ENCODE peak calls at places on chromosomes 6 and 20, in nine cellular contexts. Q is stimulated activated CD8-positive, alpha-beta memory T cell treated with anti-CD3 and anti-CD28 coated beads, Interleukin-15, amount 100 ng/mL, for 4 hours; N is mesothelial cell of epicardium; T is fibroblast of the conjunctiva; B is AG04449; Y is germinal center; L is stimulated activated CD4-positive, alpha-beta T cell treated with anti-CD3 and anti-CD28 coated beads, Interleukin-15, amount 100 ng/mL, for 1 hour; C is PC-9; M is activated gamma-delta T cell treated with Interleukin-2 at 50 U/mL for 16 hours. H is an unnamed sample.

GRCh38 chr6:90860822-90861601 is 274.1 kb upstream of the MAP3K7 start:
- DNase-seq in Q (no peak), N (no peak), T (no peak), B (no peak), Y (no peak), L (no peak), C (no peak), M (no peak), H (no peak)

GRCh38 chr6:28003661-28004060 is 46.6 kb downstream of the OR2B6 start:
- DNase-seq in Q (no peak), N (no peak), T (no peak), B (no peak), Y (no peak), L (no peak), C (no peak), M (no peak), H (no peak)

GRCh38 chr20:22846829-22847228 is 188.3 kb upstream of the SSTR4 start:
- DNase-seq in Q (no peak), N (no peak), T (no peak), B (no peak), Y (no peak), L (no peak), C (no peak), M (no peak), H (no peak)

GRCh38 chr6:157510329-157511188 is 129.6 kb downstream of the ZDHHC14 start:
- DNase-seq in Q (no peak), N (no peak), T (no peak), B (no peak), Y (peak), L (no peak), C (no peak), M (no peak), H (no peak)

GRCh38 chr6:1055015-1055921 is 256.6 kb upstream of the FOXQ1 start:
- DNase-seq in Q (no peak), N (no peak), T (no peak), B (no peak), Y (no peak), L (no peak), C (no peak), M (no peak), H (no peak)

GRCh38 chr20:19512886-19513285 is 245.2 kb upstream of the RIN2 start:
- DNase-seq in Q (no peak), N (no peak), T (no peak), B (no peak), Y (no peak), L (no peak), C (no peak), M (no peak), H (no peak)

GRCh38 chr6:52423971-52424381 is 3.8 kb downstream of the EFHC1 start:
- DNase-seq in Q (no peak), N (no peak), T (peak), B (peak), Y (no peak), L (no peak), C (peak), M (no peak), H (peak)

GRCh38 chr6:107244742-107245470 is 129.6 kb upstream of the BEND3 start:
- DNase-seq in Q (no peak), N (no peak), T (no peak), B (no peak), Y (no peak), L (no peak), C (no peak), M (no peak), H (no peak)

GRCh38 chr6:44256291-44257006 is 879 bp downstream of the SLC35B2 start:
- DNase-seq in Q (no peak), N (no peak), T (no peak), B (no peak), Y (no peak), L (no peak), C (peak), M (peak), H (no peak)